ENCODE peak calls at places on chromosome 5, in nine cellular contexts. T is cardiac fibroblast, G is spleen, U is endothelial cell, S is AG09309, V is brain microvascular endothelial cell, A is adrenal gland, D is progenitor cell of endocrine pancreas, L is endothelial cell of umbilical vein. C is an unnamed sample.

GRCh38 chr5:175697846-175698245 is 40.0 kb downstream of the HRH2 start:
- DNase-seq in T (no peak), G (peak), U (no peak), S (no peak), V (no peak), A (no peak), D (no peak), L (no peak), C (no peak)

GRCh38 chr5:174900176-174900692 is 175.9 kb downstream of the MSX2 start:
- DNase-seq in T (no peak), G (no peak), U (no peak), S (no peak), V (no peak), A (no peak), D (no peak), L (no peak), C (no peak)

GRCh38 chr5:95107138-95107537 is 177.8 kb downstream of the MCTP1 start:
- DNase-seq in T (no peak), G (no peak), U (no peak), S (no peak), V (no peak), A (no peak), D (no peak), L (no peak), C (no peak)

GRCh38 chr5:132234684-132235062 is 7.0 kb upstream of the P4HA2 start:
- DNase-seq in T (no peak), G (peak), U (no peak), S (no peak), V (no peak), A (no peak), D (no peak), L (no peak), C (no peak)

GRCh38 chr5:157312492-157312891 is 46.6 kb downstream of the CYFIP2 start:
- DNase-seq in T (peak), G (no peak), U (peak), S (peak), V (peak), A (peak), D (peak), L (peak), C (peak)

GRCh38 chr5:64818245-64818644 is 49.5 kb downstream of the CWC27 start:
- DNase-seq in T (no peak), G (no peak), U (no peak), S (no peak), V (no peak), A (no peak), D (no peak), L (peak), C (no peak)

GRCh38 chr5:172565931-172566665 is 75.0 kb upstream of the NEURL1B start:
- DNase-seq in T (no peak), G (no peak), U (no peak), S (no peak), V (no peak), A (no peak), D (no peak), L (no peak), C (no peak)

GRCh38 chr5:94526708-94527107 is 91.7 kb downstream of the KIAA0825 start:
- DNase-seq in T (no peak), G (no peak), U (no peak), S (no peak), V (no peak), A (no peak), D (no peak), L (no peak), C (no peak)

GRCh38 chr5:96001262-96001661 is 39.6 kb upstream of the ELL2 start:
- DNase-seq in T (no peak), G (no peak), U (no peak), S (peak), V (no peak), A (no peak), D (no peak), L (no peak), C (no peak)

GRCh38 chr5:96881511-96882115 is 5.3 kb downstream of the ERAP2 start:
- DNase-seq in T (peak), G (no peak), U (no peak), S (peak), V (peak), A (no peak), D (no peak), L (peak), C (no peak)

GRCh38 chr5:178114325-178115135 is 1.2 kb downstream of the N4BP3 start:
- DNase-seq in T (no peak), G (peak), U (no peak), S (no peak), V (no peak), A (no peak), D (no peak), L (no peak), C (no peak)

GRCh38 chr5:148457183-148457620 is 73.4 kb downstream of the FBXO38 start:
- DNase-seq in T (no peak), G (no peak), U (peak), S (no peak), V (no peak), A (no peak), D (no peak), L (peak), C (no peak)

GRCh38 chr5:5372511-5372910 is 50.0 kb upstream of the ICE1 start:
- DNase-seq in T (no peak), G (no peak), U (no peak), S (no peak), V (no peak), A (no peak), D (no peak), L (no peak), C (no peak)

GRCh38 chr5:154755361-154756202 is at the start of gene LARP1:
- DNase-seq in T (peak), G (peak), U (peak), S (no peak), V (no peak), A (peak), D (peak), L (peak), C (peak)

GRCh38 chr5:135591277-135591676 is 12.5 kb upstream of the CXCL14 start:
- DNase-seq in T (no peak), G (no peak), U (no peak), S (no peak), V (no peak), A (no peak), D (no peak), L (no peak), C (no peak)

GRCh38 chr5:39518516-39518915 is 93.7 kb upstream of the DAB2 start:
- DNase-seq in T (peak), G (no peak), U (no peak), S (peak), V (peak), A (no peak), D (no peak), L (peak), C (no peak)

GRCh38 chr5:136311999-136312398 is 53.3 kb downstream of the TRPC7 start:
- DNase-seq in T (no peak), G (no peak), U (no peak), S (no peak), V (no peak), A (no peak), D (no peak), L (no peak), C (no peak)

GRCh38 chr5:88686077-88686541 is 196.9 kb downstream of the MEF2C start:
- DNase-seq in T (no peak), G (no peak), U (no peak), S (no peak), V (no peak), A (no peak), D (no peak), L (no peak), C (no peak)

GRCh38 chr5:149389552-149390495 is 10.7 kb upstream of the IL17B start:
- DNase-seq in T (no peak), G (no peak), U (no peak), S (no peak), V (no peak), A (no peak), D (no peak), L (no peak), C (no peak)

GRCh38 chr5:38576971-38577684 is 20.7 kb upstream of the LIFR start:
- DNase-seq in T (peak), G (no peak), U (no peak), S (no peak), V (no peak), A (no peak), D (no peak), L (no peak), C (no peak)

GRCh38 chr5:59287361-59287760 is 606.2 kb downstream of the PDE4D start:
- DNase-seq in T (no peak), G (no peak), U (no peak), S (no peak), V (no peak), A (no peak), D (no peak), L (no peak), C (no peak)

GRCh38 chr5:157820593-157821252 is 38.2 kb downstream of the CLINT1 start:
- DNase-seq in T (peak), G (no peak), U (peak), S (no peak), V (peak), A (no peak), D (no peak), L (peak), C (peak)

GRCh38 chr5:146731909-146732659 is 146.5 kb downstream of the PPP2R2B start:
- DNase-seq in T (peak), G (no peak), U (no peak), S (peak), V (peak), A (no peak), D (no peak), L (peak), C (no peak)

GRCh38 chr5:173535976-173536639 is 80.3 kb downstream of the BOD1 start:
- DNase-seq in T (peak), G (no peak), U (no peak), S (no peak), V (no peak), A (no peak), D (no peak), L (no peak), C (no peak)

GRCh38 chr5:109759304-109759703 is 69.6 kb downstream of the MAN2A1 start:
- DNase-seq in T (peak), G (no peak), U (no peak), S (no peak), V (peak), A (no peak), D (no peak), L (peak), C (no peak)

GRCh38 chr5:75965292-75965691 is 117.9 kb upstream of the SV2C start:
- DNase-seq in T (no peak), G (no peak), U (no peak), S (no peak), V (no peak), A (no peak), D (no peak), L (no peak), C (peak)

GRCh38 chr5:148740966-148741742 is 85.3 kb upstream of the ADRB2 start:
- DNase-seq in T (peak), G (no peak), U (no peak), S (peak), V (peak), A (no peak), D (no peak), L (peak), C (peak)

GRCh38 chr5:137629646-137630045 is 106.2 kb downstream of the KLHL3 start:
- DNase-seq in T (peak), G (no peak), U (no peak), S (no peak), V (peak), A (no peak), D (no peak), L (peak), C (peak)

GRCh38 chr5:52491829-52492217 is 295.9 kb upstream of the ITGA1 start:
- DNase-seq in T (no peak), G (no peak), U (no peak), S (no peak), V (no peak), A (no peak), D (no peak), L (no peak), C (no peak)

GRCh38 chr5:148906968-148907367 is 80.6 kb downstream of the ADRB2 start:
- DNase-seq in T (no peak), G (no peak), U (no peak), S (no peak), V (no peak), A (no peak), D (no peak), L (no peak), C (no peak)

GRCh38 chr5:6574537-6574936 is 58.3 kb downstream of the NSUN2 start:
- DNase-seq in T (no peak), G (no peak), U (no peak), S (no peak), V (no peak), A (no peak), D (no peak), L (no peak), C (no peak)

GRCh38 chr5:127517110-127517479 is 345 bp upstream of the PRRC1 start:
- DNase-seq in T (no peak), G (no peak), U (no peak), S (no peak), V (no peak), A (peak), D (peak), L (no peak), C (no peak)

GRCh38 chr5:5017827-5018559 is 122.1 kb upstream of the ADAMTS16 start:
- DNase-seq in T (no peak), G (no peak), U (no peak), S (peak), V (peak), A (no peak), D (no peak), L (no peak), C (no peak)

GRCh38 chr5:43396762-43397304 is 15.4 kb downstream of the CCL28 start:
- DNase-seq in T (peak), G (peak), U (peak), S (no peak), V (no peak), A (peak), D (no peak), L (peak), C (peak)

GRCh38 chr5:66989286-66989685 is 207.3 kb downstream of the CD180 start:
- DNase-seq in T (peak), G (no peak), U (no peak), S (no peak), V (peak), A (no peak), D (no peak), L (no peak), C (no peak)

GRCh38 chr5:93359296-93359957 is 221.6 kb downstream of the NR2F1-AS1 start:
- DNase-seq in T (peak), G (no peak), U (peak), S (no peak), V (peak), A (peak), D (no peak), L (peak), C (no peak)

GRCh38 chr5:57772512-57772911 is 289.9 kb upstream of the ACTBL2 start:
- DNase-seq in T (no peak), G (no peak), U (no peak), S (no peak), V (no peak), A (no peak), D (no peak), L (no peak), C (no peak)

GRCh38 chr5:115379622-115380344 is 83.3 kb upstream of the CCDC112 start:
- DNase-seq in T (no peak), G (no peak), U (no peak), S (no peak), V (no peak), A (no peak), D (no peak), L (no peak), C (peak)

GRCh38 chr5:162593881-162594280 is 526.3 kb downstream of the GABRG2 start:
- DNase-seq in T (no peak), G (no peak), U (no peak), S (no peak), V (no peak), A (no peak), D (no peak), L (no peak), C (no peak)
- TF ChIP-seq CTCF in T (peak), G (no peak), U (peak), S (no peak), V (peak), A (peak), D (peak), L (no peak), C (peak)

DNA sequence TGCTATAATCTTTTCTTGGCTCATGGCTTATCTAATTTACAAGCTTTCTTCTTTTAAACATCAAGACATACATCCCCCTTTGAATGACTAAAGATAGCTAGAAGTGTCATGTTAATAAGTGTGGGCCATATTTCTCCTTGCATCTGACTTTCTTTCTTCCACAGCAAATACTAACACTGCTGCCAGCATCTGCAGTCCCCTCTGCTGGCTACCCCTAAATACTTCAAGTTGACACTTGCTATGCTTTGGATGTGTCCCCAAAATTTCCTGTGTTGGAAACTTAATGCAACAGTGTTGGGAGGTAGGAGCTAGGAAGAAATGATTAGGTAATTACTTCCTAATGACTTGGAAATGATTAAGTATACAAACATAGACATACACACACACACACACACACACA is 459.0 kb upstream of the ST8SIA4 start:
- DNase-seq in T (no peak), G (no peak), U (no peak), S (no peak), V (no peak), A (no peak), D (no peak), L (no peak), C (no peak)
- TF ChIP-seq CTCF in T (no peak), G (no peak), U (no peak), S (no peak), V (no peak), A (no peak), D (no peak), L (no peak), C (no peak)

GRCh38 chr5:134004626-134005414 is at the start of gene VDAC1:
- DNase-seq in T (peak), G (peak), U (peak), S (peak), V (peak), A (peak), D (peak), L (peak), C (peak)
- TF ChIP-seq CTCF in T (no peak), G (no peak), U (no peak), S (no peak), V (no peak), A (no peak), D (no peak), L (no peak), C (no peak)

GRCh38 chr5:125412561-125413535 is 666.4 kb upstream of the ZNF608 start:
- DNase-seq in T (peak), G (peak), U (peak), S (peak), V (peak), A (peak), D (peak), L (peak), C (peak)
- TF ChIP-seq CTCF in T (peak), G (no peak), U (no peak), S (peak), V (peak), A (peak), D (peak), L (peak), C (peak)

GRCh38 chr5:16612007-16612406 is 4.8 kb downstream of the RETREG1 start:
- DNase-seq in T (no peak), G (no peak), U (no peak), S (no peak), V (no peak), A (no peak), D (no peak), L (no peak), C (no peak)
- TF ChIP-seq CTCF in T (no peak), G (no peak), U (no peak), S (no peak), V (no peak), A (no peak), D (no peak), L (no peak), C (no peak)

DNA sequence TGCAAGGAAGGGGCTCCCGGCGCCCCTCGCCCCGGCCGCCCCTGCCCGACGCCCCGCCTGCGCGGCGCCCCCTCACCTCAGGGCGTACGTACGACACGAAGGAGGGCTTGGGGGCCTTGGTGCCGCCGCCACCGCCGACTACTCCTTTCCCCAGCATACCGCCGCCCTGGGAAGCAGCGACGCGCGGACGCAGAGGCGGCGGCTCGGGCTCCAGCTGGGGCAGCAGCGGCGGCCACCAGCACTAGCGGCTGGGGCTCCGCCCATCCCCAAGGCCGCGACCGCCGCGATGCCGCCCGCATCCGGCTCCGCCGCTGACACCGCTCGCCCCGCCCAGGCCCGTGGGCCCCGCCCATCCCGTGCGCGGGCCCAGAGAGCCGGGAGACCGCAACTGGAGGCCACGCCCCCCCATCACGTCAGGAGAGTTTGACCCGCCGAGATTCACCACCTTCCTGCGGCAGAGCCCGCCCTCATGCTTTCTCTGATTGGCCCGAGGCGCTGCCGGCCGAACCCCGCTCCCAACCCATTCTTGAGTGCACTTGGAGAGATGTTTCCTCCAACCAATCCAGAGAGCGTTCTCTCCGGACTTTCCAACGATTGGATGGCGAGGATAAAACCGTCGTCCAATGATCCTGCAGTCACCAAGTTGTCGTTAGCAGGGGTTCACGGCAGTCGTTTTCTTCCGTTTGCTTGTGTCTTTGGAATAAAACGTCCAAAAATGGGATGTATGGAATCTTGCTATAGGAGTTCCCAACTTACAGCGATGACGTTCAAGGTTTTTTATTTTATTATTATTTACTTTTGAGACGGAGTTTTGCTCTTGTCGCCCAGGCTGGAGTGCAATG is at the start of gene MTMR12:
- DNase-seq in T (peak), G (peak), U (peak), S (peak), V (peak), A (peak), D (peak), L (peak), C (peak)
- TF ChIP-seq CTCF in T (no peak), G (no peak), U (no peak), S (no peak), V (no peak), A (no peak), D (no peak), L (no peak), C (no peak)

GRCh38 chr5:79287380-79287779 is 51.4 kb downstream of the JMY start:
- DNase-seq in T (no peak), G (no peak), U (no peak), S (no peak), V (no peak), A (no peak), D (no peak), L (no peak), C (no peak)

GRCh38 chr5:79285285-79285684 is 49.4 kb downstream of the JMY start:
- DNase-seq in T (no peak), G (no peak), U (no peak), S (no peak), V (no peak), A (no peak), D (no peak), L (no peak), C (no peak)

GRCh38 chr5:79285833-79286232 is 49.9 kb downstream of the JMY start:
- DNase-seq in T (no peak), G (no peak), U (no peak), S (no peak), V (no peak), A (no peak), D (no peak), L (no peak), C (no peak)

GRCh38 chr5:79284852-79285251 is 48.9 kb downstream of the JMY start:
- DNase-seq in T (peak), G (no peak), U (no peak), S (no peak), V (no peak), A (no peak), D (no peak), L (no peak), C (no peak)

GRCh38 chr5:79287907-79288306 is 52.0 kb downstream of the JMY start:
- DNase-seq in T (no peak), G (no peak), U (no peak), S (no peak), V (no peak), A (no peak), D (no peak), L (no peak), C (no peak)
- TF ChIP-seq CTCF in T (no peak), G (no peak), U (no peak), S (no peak), V (no peak), A (no peak), D (no peak), L (no peak), C (no peak)

GRCh38 chr5:134559672-134560071 is 34.2 kb downstream of the JADE2 start:
- DNase-seq in T (no peak), G (no peak), U (no peak), S (no peak), V (no peak), A (no peak), D (no peak), L (no peak), C (no peak)

GRCh38 chr5:134563962-134564361 is 38.5 kb downstream of the JADE2 start:
- DNase-seq in T (no peak), G (no peak), U (no peak), S (no peak), V (no peak), A (no peak), D (no peak), L (no peak), C (no peak)

GRCh38 chr5:134564396-134564795 is 38.9 kb downstream of the JADE2 start:
- DNase-seq in T (no peak), G (no peak), U (no peak), S (no peak), V (no peak), A (no peak), D (no peak), L (no peak), C (no peak)

GRCh38 chr5:134560698-134561097 is 35.2 kb downstream of the JADE2 start:
- DNase-seq in T (no peak), G (no peak), U (no peak), S (no peak), V (no peak), A (no peak), D (no peak), L (no peak), C (no peak)

GRCh38 chr5:134561871-134562296 is 36.4 kb downstream of the JADE2 start:
- DNase-seq in T (peak), G (no peak), U (peak), S (no peak), V (peak), A (peak), D (no peak), L (peak), C (no peak)
- TF ChIP-seq CTCF in T (peak), G (no peak), U (peak), S (peak), V (peak), A (peak), D (peak), L (peak), C (peak)

C was measured in GM10248.